ENCODE peak calls at places on chromosomes 12 and 14, in four cellular contexts. J is foreskin fibroblast, K is cardiac muscle cell, N is astrocyte. V is an unnamed sample.
A peak's percentile ranks its signal among the peaks of the same experiment; 100 is the strongest.

GRCh38 chr12:6647083-6647604 is at the start of gene ACRBP:
- DNase-seq in N (peak; percentile 35), K (peak; percentile 74), J (peak; percentile 55), V (no peak)

GRCh38 chr12:107775093-107775721 is 703 bp downstream of the ASCL4 start:
- DNase-seq in J (no peak), N (no peak), K (no peak), V (no peak)

GRCh38 chr14:65915125-65915524 is 502.6 kb downstream of the FUT8 start:
- DNase-seq in J (no peak), N (no peak), K (peak; percentile 16), V (no peak)

GRCh38 chr12:2820432-2820831 is 8.0 kb downstream of the ITFG2 start:
- DNase-seq in K (no peak), J (no peak), N (no peak), V (no peak)

GRCh38 chr12:108802666-108803036 is 54.7 kb downstream of the SSH1 start:
- DNase-seq in N (no peak), K (peak; percentile 23), J (no peak), V (no peak)

GRCh38 chr12:5432011-5432400 is at the start of gene NTF3:
- DNase-seq in K (peak; percentile 37), N (peak; percentile 23), J (no peak), V (no peak)

GRCh38 chr12:28610401-28611114 is 420.3 kb downstream of the CCDC91 start:
- DNase-seq in J (no peak), N (no peak), K (peak; percentile 28), V (no peak)

GRCh38 chr12:20409639-20410038 is 41.3 kb downstream of the PDE3A start:
- DNase-seq in K (no peak), N (no peak), J (no peak), V (no peak)

GRCh38 chr12:105774037-105774436 is 364.7 kb downstream of the NUAK1 start:
- DNase-seq in K (no peak), N (no peak), J (no peak), V (no peak)

GRCh38 chr12:124445826-124446225 is 121.6 kb downstream of the NCOR2 start:
- DNase-seq in N (no peak), K (no peak), J (no peak), V (no peak)

GRCh38 chr12:76790564-76791552 is 26.9 kb downstream of the ZDHHC17 start:
- DNase-seq in K (peak; percentile 22), N (no peak), J (no peak), V (no peak)

GRCh38 chr14:69013943-69014782 is 35.1 kb upstream of the ACTN1 start:
- DNase-seq in K (peak; percentile 72), N (no peak), J (peak; percentile 69), V (no peak)

GRCh38 chr12:90024261-90024660 is 315.6 kb upstream of the ATP2B1 start:
- DNase-seq in N (no peak), K (no peak), J (peak; percentile 41), V (no peak)

DNA sequence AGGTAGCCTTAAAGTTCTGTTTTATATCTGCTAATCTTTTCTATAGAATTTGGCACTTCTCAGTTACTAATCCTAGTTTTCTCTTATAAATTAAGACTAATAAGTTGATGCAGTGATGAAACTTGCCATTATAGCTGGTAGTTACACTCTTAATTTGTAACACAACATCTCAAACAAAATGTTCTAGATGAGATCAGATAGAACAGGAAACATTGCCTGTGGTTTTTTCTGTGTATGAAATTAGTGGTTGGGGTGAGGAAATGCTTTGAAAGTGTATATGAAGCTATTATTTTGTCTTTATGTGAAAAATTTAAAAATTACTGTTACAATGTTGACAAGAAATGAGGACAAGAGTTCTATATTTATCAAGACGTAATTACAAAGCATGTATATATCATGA is 91.9 kb downstream of the PCNX1 start:
- DNase-seq in K (peak; percentile 34), J (no peak), N (no peak), V (no peak)
- H3K4me3 ChIP-seq in K (no peak overlapping the region), J (no peak overlapping the region), N (no peak overlapping the region), V (no peak overlapping the region)

DNA sequence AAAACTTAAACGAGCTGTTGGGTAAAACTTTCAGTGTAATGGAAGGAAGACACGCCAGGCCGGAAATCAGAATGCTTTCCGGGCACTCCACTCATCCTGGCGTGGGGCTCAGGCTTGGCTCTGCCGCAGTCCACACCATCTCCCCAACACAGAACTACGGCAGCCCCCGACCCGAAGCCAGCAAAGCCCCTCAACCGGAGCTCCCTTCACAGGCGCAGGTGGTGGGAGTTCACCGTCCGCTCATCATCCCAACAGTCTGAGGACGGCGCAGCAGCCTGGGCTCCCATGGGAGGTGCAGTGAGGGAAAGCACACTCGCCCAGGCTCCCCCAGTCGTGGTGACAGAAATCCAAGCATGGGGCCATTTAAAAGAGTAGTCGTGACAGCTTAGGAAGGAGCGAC is 11.0 kb upstream of the MMP17 start:
- DNase-seq in J (no peak), N (no peak), K (no peak), V (no peak)
- H3K4me3 ChIP-seq in J (no peak overlapping the region), N (no peak overlapping the region), K (no peak overlapping the region), V (no peak overlapping the region)

DNA sequence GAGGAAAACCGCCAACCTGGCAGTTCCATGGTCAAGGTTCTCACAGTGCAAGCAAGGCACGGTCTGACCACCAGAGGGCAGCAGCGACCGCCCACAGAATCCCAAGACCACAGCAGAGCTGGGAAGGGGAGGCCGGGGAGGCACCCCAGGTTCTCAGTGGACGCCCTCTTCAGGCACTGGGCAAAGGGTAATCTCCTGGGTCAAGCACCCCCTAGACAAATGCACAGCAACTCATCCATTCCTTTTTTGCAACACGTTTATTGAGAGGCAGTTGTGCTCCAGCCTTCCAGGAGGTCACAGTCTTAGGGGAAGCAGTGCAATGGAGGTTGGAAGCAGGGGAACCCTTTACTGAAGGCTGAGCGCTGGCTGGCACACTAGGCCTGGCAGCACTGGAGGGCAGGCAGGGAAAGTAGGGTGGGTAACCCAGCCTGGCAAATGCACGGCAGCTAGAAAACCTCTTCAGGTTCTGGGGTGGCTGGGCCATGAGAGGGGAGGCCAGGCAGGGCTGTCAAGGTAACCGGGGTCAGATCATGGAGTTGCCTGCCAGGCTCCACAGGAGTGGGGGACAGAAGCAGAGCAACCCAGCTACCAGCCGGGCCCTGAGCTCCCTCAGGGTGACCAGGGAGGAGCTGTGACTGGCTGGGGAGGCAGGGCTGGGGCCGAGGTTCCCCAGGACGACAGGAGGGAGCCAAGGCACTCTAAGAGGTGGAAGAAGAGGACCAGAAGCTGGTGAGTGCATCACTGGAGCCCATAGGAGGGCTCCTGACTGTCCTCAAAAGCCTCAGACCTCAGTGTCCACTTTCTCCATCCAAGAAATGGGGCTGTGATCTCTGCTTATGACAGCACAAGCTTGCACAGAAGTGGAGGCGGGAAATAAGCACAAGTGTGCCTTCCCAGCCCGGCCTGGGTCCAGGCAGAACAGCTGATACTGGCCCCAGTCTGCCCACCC is 1.8 kb upstream of the RHOF start:
- DNase-seq in J (peak; percentile 72), K (peak; percentile 89), N (no peak), V (no peak)
- H3K4me3 ChIP-seq in J (no peak overlapping the region), K (no peak overlapping the region), N (peak overlapping the region; percentile 54), V (peak overlapping the region; percentile 65)

GRCh38 chr14:73741876-73742519 is 27.8 kb upstream of the PNMA1 start:
- DNase-seq in K (no peak), N (no peak), J (no peak), V (no peak)
- H3K4me3 ChIP-seq in K (no peak overlapping the region), N (peak overlapping the region; percentile 44), J (peak overlapping the region; percentile 9), V (peak overlapping the region; percentile 39)

GRCh38 chr12:97464241-97465011 is 1.8 kb downstream of the RMST start:
- DNase-seq in J (no peak), N (peak; percentile 4), K (no peak), V (no peak)
- H3K4me3 ChIP-seq in J (no peak overlapping the region), N (no peak overlapping the region), K (no peak overlapping the region), V (peak overlapping the region; percentile 46)

DNA sequence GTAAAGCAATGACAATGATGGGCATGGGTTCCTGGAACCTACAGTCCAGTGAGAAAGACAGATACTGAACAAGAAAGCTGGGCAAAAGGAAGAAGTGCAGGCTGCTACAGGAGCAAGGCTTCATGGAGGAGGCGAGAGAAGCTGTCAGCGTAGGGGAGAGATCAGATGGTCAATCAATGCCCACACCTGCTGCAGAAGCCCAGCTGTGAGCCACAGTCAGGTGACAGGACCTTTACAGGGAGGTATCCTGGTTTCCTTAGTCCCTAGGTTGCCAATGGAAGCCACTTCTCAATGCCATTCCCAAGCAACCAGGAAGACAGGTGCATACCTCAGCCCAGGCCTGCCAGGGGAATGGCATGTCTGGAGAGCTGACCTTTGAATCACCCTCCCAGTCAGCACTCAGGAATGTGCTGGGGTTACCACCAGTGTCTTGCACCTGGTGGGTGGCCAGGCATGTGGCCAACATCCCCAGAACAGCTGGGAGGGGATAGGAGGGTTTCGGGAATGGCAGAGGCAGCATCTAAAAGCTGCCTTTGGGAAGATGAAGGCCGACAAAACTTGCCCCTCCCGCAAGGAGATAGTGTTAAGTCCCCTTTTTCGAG is 170.3 kb downstream of the TTC7B start:
- DNase-seq in N (peak; percentile 78), K (peak; percentile 41), J (no peak), V (peak; percentile 80)
- H3K4me3 ChIP-seq in N (no peak overlapping the region), K (no peak overlapping the region), J (no peak overlapping the region), V (no peak overlapping the region)